ENCODE peak calls at places on chromosomes 16 and 17, in four cellular contexts. Q, Y, S and C are unnamed samples.

GRCh38 chr17:42980274-42980765 is at the start of gene RUNDC1:
- DNase-seq in S (peak; percentile 93), Q (peak; percentile 83), Y (no peak), C (peak; percentile 84)

GRCh38 chr17:79874329-79874981 is 35.2 kb upstream of the CBX4 start:
- DNase-seq in Q (peak; percentile 75), S (peak; percentile 63), Y (no peak), C (no peak)

GRCh38 chr16:77850637-77851330 is 62.4 kb downstream of the VAT1L start:
- DNase-seq in S (no peak), Y (no peak), Q (no peak), C (no peak)

GRCh38 chr17:68353121-68353521 is 61.8 kb downstream of the ARSG start:
- DNase-seq in Q (peak; percentile 29), S (no peak), Y (no peak), C (no peak)

GRCh38 chr17:73099504-73099903 is 7.0 kb upstream of the SLC39A11 start:
- DNase-seq in Y (no peak), Q (no peak), S (no peak), C (no peak)

GRCh38 chr16:89471225-89471624 is 19.1 kb downstream of the ANKRD11 start:
- DNase-seq in S (no peak), Q (peak; percentile 58), Y (no peak), C (no peak)

GRCh38 chr17:79038545-79039135 is 14.7 kb downstream of the C1QTNF1 start:
- DNase-seq in S (peak; percentile 65), Y (no peak), Q (peak; percentile 94), C (no peak)

GRCh38 chr16:17173134-17173729 is 297.5 kb downstream of the XYLT1 start:
- DNase-seq in Q (no peak), Y (no peak), S (peak; percentile 5), C (no peak)

GRCh38 chr17:77570565-77570898 is 388.0 kb upstream of the TNRC6C start:
- DNase-seq in S (no peak), Y (no peak), Q (no peak), C (no peak)

GRCh38 chr16:53207810-53208752 is 153.3 kb downstream of the CHD9 start:
- DNase-seq in S (peak; percentile 82), Y (peak; percentile 50), Q (peak; percentile 66), C (no peak)

GRCh38 chr17:41553176-41553575 is 18.7 kb downstream of the KRT9 start:
- DNase-seq in Q (no peak), S (no peak), Y (no peak), C (no peak)

GRCh38 chr16:84751947-84752346 is 52.1 kb downstream of the USP10 start:
- DNase-seq in Y (no peak), S (no peak), Q (peak; percentile 11), C (no peak)

GRCh38 chr16:88770459-88771293 is 14.3 kb downstream of the PIEZO1 start:
- DNase-seq in S (peak; percentile 83), Q (peak; percentile 61), Y (no peak), C (no peak)

GRCh38 chr17:71423871-71424546 is 696.8 kb upstream of the SOX9 start:
- DNase-seq in Y (peak; percentile 94), S (peak; percentile 86), Q (peak; percentile 99), C (no peak)
- H3K27ac ChIP-seq in Y (no peak overlapping the region), S (no peak overlapping the region), Q (peak overlapping the region; percentile 97), C (no peak overlapping the region)

GRCh38 chr16:48829361-48829760 is 219.4 kb upstream of the N4BP1 start:
- DNase-seq in Q (no peak), Y (no peak), S (no peak), C (no peak)

GRCh38 chr16:48833461-48833860 is 223.5 kb upstream of the N4BP1 start:
- DNase-seq in Y (no peak), Q (no peak), S (no peak), C (no peak)

GRCh38 chr16:48829911-48830310 is 219.9 kb upstream of the N4BP1 start:
- DNase-seq in Y (no peak), S (no peak), Q (no peak), C (no peak)

GRCh38 chr16:48834576-48834975 is 224.6 kb upstream of the N4BP1 start:
- DNase-seq in Q (no peak), Y (no peak), S (no peak), C (no peak)

GRCh38 chr16:48831081-48831722 is 221.2 kb upstream of the N4BP1 start:
- DNase-seq in Q (peak; percentile 35), S (peak; percentile 7), Y (no peak), C (no peak)
- TF ChIP-seq CTCF in Q (peak; percentile 27), S (no peak), Y (peak; percentile 30), C (no peak)

GRCh38 chr17:40326014-40326831 is 17.2 kb downstream of the RARA start:
- DNase-seq in Y (no peak), Q (no peak), S (no peak), C (peak; percentile 69)
- H3K27ac ChIP-seq in Y (peak overlapping the region; percentile 69), Q (no peak overlapping the region), S (peak overlapping the region; percentile 99), C (peak overlapping the region; percentile 99)

DNA sequence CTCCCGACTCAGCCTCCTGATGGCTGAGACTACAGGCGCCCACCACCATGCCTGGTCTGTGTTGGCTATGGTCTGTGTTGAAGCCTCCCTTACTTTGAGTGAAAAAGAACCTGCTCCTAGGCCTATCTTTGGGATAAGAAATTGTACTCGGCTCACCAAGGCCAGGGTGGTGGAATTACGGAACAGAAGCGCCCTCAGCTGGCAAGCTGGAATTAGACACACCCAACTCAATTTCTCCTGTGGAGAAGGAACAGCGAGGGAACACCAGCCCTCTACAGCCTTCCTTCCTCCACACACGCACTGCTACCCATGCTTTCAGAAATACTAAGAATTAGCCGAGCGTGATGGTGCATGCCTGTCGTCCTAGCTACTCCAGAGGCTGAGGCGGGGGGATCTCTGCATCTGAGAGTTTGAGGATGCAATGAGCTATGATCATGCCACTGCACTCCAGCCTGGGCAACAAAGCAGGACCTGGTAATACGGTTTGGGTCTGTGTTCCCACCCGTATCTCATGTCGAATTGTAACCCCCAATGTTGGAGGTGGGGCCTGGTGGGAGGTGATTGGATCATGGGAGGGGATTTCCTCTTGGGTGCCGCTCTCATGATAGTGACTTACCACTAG is 40.1 kb upstream of the RBBP6 start:
- DNase-seq in Y (no peak), S (peak; percentile 62), Q (peak; percentile 56), C (no peak)
- TF ChIP-seq CTCF in Y (peak; percentile 80), S (no peak), Q (peak; percentile 71), C (no peak)